ENCODE peak calls at places on chromosomes 7 and 10, in ten cellular contexts. One of them, this sample, is unnamed.

GRCh38 chr7:20576166-20576660 is 39.3 kb upstream of the ABCB5 start:
- DNase-seq in astrocyte of the spinal cord: no peak
- DNase-seq in body of pancreas: no peak
- DNase-seq in ovary: no peak
- DNase-seq in HCT116: no peak
- DNase-seq in adrenal gland: no peak
- DNase-seq in fibroblast of mammary gland: no peak
- DNase-seq in pancreas: no peak
- DNase-seq in AG09309: no peak
- DNase-seq in NB4: no peak
- DNase-seq in this sample: no peak

GRCh38 chr7:80225361-80225760 is 90.7 kb downstream of the GNAI1 start:
- DNase-seq in AG09309: no peak
- DNase-seq in fibroblast of mammary gland: peak
- DNase-seq in ovary: no peak
- DNase-seq in adrenal gland: no peak
- DNase-seq in NB4: no peak
- DNase-seq in pancreas: no peak
- DNase-seq in body of pancreas: no peak
- DNase-seq in astrocyte of the spinal cord: no peak
- DNase-seq in HCT116: no peak
- DNase-seq in this sample: peak

GRCh38 chr7:84578825-84579224 is 384.2 kb upstream of the SEMA3A start:
- DNase-seq in body of pancreas: no peak
- DNase-seq in AG09309: no peak
- DNase-seq in NB4: no peak
- DNase-seq in fibroblast of mammary gland: no peak
- DNase-seq in adrenal gland: no peak
- DNase-seq in pancreas: no peak
- DNase-seq in astrocyte of the spinal cord: no peak
- DNase-seq in ovary: no peak
- DNase-seq in HCT116: no peak
- DNase-seq in this sample: no peak

GRCh38 chr10:75987610-75988009 is 556.2 kb downstream of the LRMDA start:
- DNase-seq in astrocyte of the spinal cord: peak
- DNase-seq in body of pancreas: no peak
- DNase-seq in fibroblast of mammary gland: peak
- DNase-seq in NB4: no peak
- DNase-seq in HCT116: no peak
- DNase-seq in adrenal gland: peak
- DNase-seq in pancreas: no peak
- DNase-seq in ovary: no peak
- DNase-seq in AG09309: no peak
- DNase-seq in this sample: peak

GRCh38 chr7:8217200-8218068 is 44.5 kb downstream of the ICA1 start:
- DNase-seq in pancreas: no peak
- DNase-seq in AG09309: peak
- DNase-seq in NB4: peak
- DNase-seq in ovary: no peak
- DNase-seq in adrenal gland: peak
- DNase-seq in fibroblast of mammary gland: peak
- DNase-seq in HCT116: peak
- DNase-seq in body of pancreas: peak
- DNase-seq in astrocyte of the spinal cord: peak
- DNase-seq in this sample: peak

GRCh38 chr7:23938937-23939552 is 229.0 kb downstream of the STK31 start:
- DNase-seq in fibroblast of mammary gland: peak
- DNase-seq in body of pancreas: peak
- DNase-seq in astrocyte of the spinal cord: peak
- DNase-seq in ovary: no peak
- DNase-seq in NB4: peak
- DNase-seq in pancreas: no peak
- DNase-seq in adrenal gland: no peak
- DNase-seq in AG09309: no peak
- DNase-seq in HCT116: peak
- DNase-seq in this sample: peak

GRCh38 chr7:67754651-67755050 is 758.0 kb downstream of the TYW1 start:
- DNase-seq in fibroblast of mammary gland: peak
- DNase-seq in astrocyte of the spinal cord: no peak
- DNase-seq in NB4: no peak
- DNase-seq in HCT116: no peak
- DNase-seq in ovary: no peak
- DNase-seq in body of pancreas: no peak
- DNase-seq in adrenal gland: no peak
- DNase-seq in pancreas: no peak
- DNase-seq in AG09309: no peak
- DNase-seq in this sample: no peak

GRCh38 chr10:60399343-60399742 is 9.7 kb upstream of the ANK3 start:
- DNase-seq in astrocyte of the spinal cord: no peak
- DNase-seq in ovary: no peak
- DNase-seq in pancreas: no peak
- DNase-seq in fibroblast of mammary gland: no peak
- DNase-seq in HCT116: no peak
- DNase-seq in adrenal gland: no peak
- DNase-seq in NB4: no peak
- DNase-seq in AG09309: no peak
- DNase-seq in body of pancreas: no peak
- DNase-seq in this sample: no peak

GRCh38 chr10:125823663-125824251 is 411 bp downstream of the BCCIP start:
- DNase-seq in pancreas: no peak
- DNase-seq in fibroblast of mammary gland: no peak
- DNase-seq in adrenal gland: no peak
- DNase-seq in AG09309: no peak
- DNase-seq in NB4: peak
- DNase-seq in HCT116: no peak
- DNase-seq in body of pancreas: no peak
- DNase-seq in astrocyte of the spinal cord: no peak
- DNase-seq in ovary: no peak
- DNase-seq in this sample: no peak

GRCh38 chr7:22216832-22217475 is 140.0 kb downstream of the RAPGEF5 start:
- DNase-seq in astrocyte of the spinal cord: no peak
- DNase-seq in NB4: no peak
- DNase-seq in pancreas: no peak
- DNase-seq in body of pancreas: no peak
- DNase-seq in ovary: no peak
- DNase-seq in HCT116: no peak
- DNase-seq in adrenal gland: no peak
- DNase-seq in fibroblast of mammary gland: no peak
- DNase-seq in AG09309: no peak
- DNase-seq in this sample: peak

DNA sequence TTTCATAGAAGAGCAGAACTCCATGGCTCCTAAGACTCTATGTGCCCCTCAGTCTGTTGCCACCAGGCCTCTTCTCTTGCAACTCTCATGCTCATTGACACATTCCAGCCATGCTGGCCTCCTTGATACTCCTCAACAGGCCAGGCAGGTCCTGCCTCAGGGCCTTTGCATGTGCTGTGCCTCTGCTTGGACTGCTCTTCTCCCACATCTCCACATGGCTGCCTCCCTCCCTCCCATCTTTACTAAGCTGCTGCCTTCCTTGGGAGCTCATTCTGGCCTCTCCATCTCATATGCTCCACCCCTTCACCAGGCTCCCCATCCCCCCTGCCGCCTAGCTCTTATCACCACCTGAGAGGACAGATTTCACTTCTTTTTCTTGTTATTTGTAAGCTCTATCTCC is 103.8 kb upstream of the GPR26 start:
- DNase-seq in pancreas: no peak
- DNase-seq in HCT116: no peak
- DNase-seq in adrenal gland: peak
- DNase-seq in ovary: no peak
- DNase-seq in astrocyte of the spinal cord: no peak
- DNase-seq in NB4: no peak
- DNase-seq in fibroblast of mammary gland: no peak
- DNase-seq in body of pancreas: no peak
- DNase-seq in AG09309: no peak
- DNase-seq in this sample: no peak
- TF ChIP-seq CTCF in pancreas: no peak
- TF ChIP-seq CTCF in HCT116: no peak
- TF ChIP-seq CTCF in adrenal gland: no peak
- TF ChIP-seq CTCF in ovary: no peak
- TF ChIP-seq CTCF in astrocyte of the spinal cord: no peak
- TF ChIP-seq CTCF in NB4: no peak
- TF ChIP-seq CTCF in fibroblast of mammary gland: no peak
- TF ChIP-seq CTCF in body of pancreas: no peak
- TF ChIP-seq CTCF in AG09309: no peak
- TF ChIP-seq CTCF in this sample: no peak

GRCh38 chr10:124450783-124451057 is 885 bp upstream of the NKX1-2 start:
- DNase-seq in NB4: no peak
- DNase-seq in pancreas: no peak
- DNase-seq in astrocyte of the spinal cord: no peak
- DNase-seq in AG09309: no peak
- DNase-seq in HCT116: no peak
- DNase-seq in ovary: no peak
- DNase-seq in body of pancreas: no peak
- DNase-seq in adrenal gland: no peak
- DNase-seq in fibroblast of mammary gland: no peak
- DNase-seq in this sample: no peak

GRCh38 chr10:124449170-124450009 is 445 bp downstream of the NKX1-2 start:
- DNase-seq in ovary: no peak
- DNase-seq in NB4: no peak
- DNase-seq in astrocyte of the spinal cord: no peak
- DNase-seq in adrenal gland: no peak
- DNase-seq in HCT116: no peak
- DNase-seq in body of pancreas: no peak
- DNase-seq in fibroblast of mammary gland: no peak
- DNase-seq in AG09309: no peak
- DNase-seq in pancreas: no peak
- DNase-seq in this sample: no peak

GRCh38 chr10:124451227-124451807 is 1.5 kb upstream of the NKX1-2 start:
- DNase-seq in ovary: no peak
- DNase-seq in body of pancreas: no peak
- DNase-seq in HCT116: no peak
- DNase-seq in fibroblast of mammary gland: no peak
- DNase-seq in adrenal gland: no peak
- DNase-seq in NB4: no peak
- DNase-seq in pancreas: no peak
- DNase-seq in AG09309: no peak
- DNase-seq in astrocyte of the spinal cord: no peak
- DNase-seq in this sample: no peak

GRCh38 chr10:124448696-124449169 is 1.1 kb downstream of the NKX1-2 start:
- DNase-seq in fibroblast of mammary gland: no peak
- DNase-seq in AG09309: no peak
- DNase-seq in body of pancreas: no peak
- DNase-seq in HCT116: no peak
- DNase-seq in NB4: no peak
- DNase-seq in ovary: no peak
- DNase-seq in pancreas: no peak
- DNase-seq in adrenal gland: no peak
- DNase-seq in astrocyte of the spinal cord: no peak
- DNase-seq in this sample: no peak

GRCh38 chr10:124450010-124450782 is at the start of gene NKX1-2:
- DNase-seq in astrocyte of the spinal cord: no peak
- DNase-seq in adrenal gland: no peak
- DNase-seq in ovary: no peak
- DNase-seq in AG09309: no peak
- DNase-seq in body of pancreas: no peak
- DNase-seq in HCT116: peak
- DNase-seq in fibroblast of mammary gland: no peak
- DNase-seq in pancreas: no peak
- DNase-seq in NB4: no peak
- DNase-seq in this sample: no peak
- H3K4me3 ChIP-seq in astrocyte of the spinal cord: no peak
- H3K4me3 ChIP-seq in adrenal gland: no peak
- H3K4me3 ChIP-seq in ovary: no peak
- H3K4me3 ChIP-seq in AG09309: no peak
- H3K4me3 ChIP-seq in body of pancreas: no peak
- H3K4me3 ChIP-seq in HCT116: peak
- H3K4me3 ChIP-seq in fibroblast of mammary gland: no peak
- H3K4me3 ChIP-seq in pancreas: peak
- H3K4me3 ChIP-seq in NB4: no peak
- H3K4me3 ChIP-seq in this sample: no peak

GRCh38 chr7:132440126-132440525 is 136.1 kb downstream of the PLXNA4 start:
- DNase-seq in pancreas: no peak
- DNase-seq in AG09309: no peak
- DNase-seq in fibroblast of mammary gland: no peak
- DNase-seq in astrocyte of the spinal cord: no peak
- DNase-seq in ovary: no peak
- DNase-seq in body of pancreas: no peak
- DNase-seq in HCT116: no peak
- DNase-seq in adrenal gland: no peak
- DNase-seq in NB4: no peak
- DNase-seq in this sample: no peak

GRCh38 chr7:132441935-132442334 is 134.3 kb downstream of the PLXNA4 start:
- DNase-seq in AG09309: no peak
- DNase-seq in pancreas: no peak
- DNase-seq in ovary: no peak
- DNase-seq in body of pancreas: no peak
- DNase-seq in fibroblast of mammary gland: no peak
- DNase-seq in HCT116: no peak
- DNase-seq in adrenal gland: no peak
- DNase-seq in NB4: no peak
- DNase-seq in astrocyte of the spinal cord: no peak
- DNase-seq in this sample: no peak

GRCh38 chr7:132446666-132447217 is 129.5 kb downstream of the PLXNA4 start:
- DNase-seq in HCT116: no peak
- DNase-seq in body of pancreas: no peak
- DNase-seq in fibroblast of mammary gland: no peak
- DNase-seq in AG09309: no peak
- DNase-seq in astrocyte of the spinal cord: no peak
- DNase-seq in pancreas: no peak
- DNase-seq in ovary: no peak
- DNase-seq in NB4: no peak
- DNase-seq in adrenal gland: no peak
- DNase-seq in this sample: no peak

GRCh38 chr7:132446265-132446664 is 130.0 kb downstream of the PLXNA4 start:
- DNase-seq in NB4: peak
- DNase-seq in pancreas: no peak
- DNase-seq in ovary: no peak
- DNase-seq in HCT116: no peak
- DNase-seq in fibroblast of mammary gland: no peak
- DNase-seq in astrocyte of the spinal cord: no peak
- DNase-seq in body of pancreas: no peak
- DNase-seq in adrenal gland: no peak
- DNase-seq in AG09309: no peak
- DNase-seq in this sample: no peak

GRCh38 chr7:132443776-132444520 is 132.3 kb downstream of the PLXNA4 start:
- DNase-seq in ovary: no peak
- DNase-seq in body of pancreas: no peak
- DNase-seq in NB4: no peak
- DNase-seq in fibroblast of mammary gland: no peak
- DNase-seq in AG09309: no peak
- DNase-seq in HCT116: no peak
- DNase-seq in astrocyte of the spinal cord: no peak
- DNase-seq in adrenal gland: no peak
- DNase-seq in pancreas: no peak
- DNase-seq in this sample: no peak
- TF ChIP-seq CTCF in ovary: no peak
- TF ChIP-seq CTCF in body of pancreas: no peak
- TF ChIP-seq CTCF in NB4: peak
- TF ChIP-seq CTCF in fibroblast of mammary gland: no peak
- TF ChIP-seq CTCF in AG09309: no peak
- TF ChIP-seq CTCF in HCT116: no peak
- TF ChIP-seq CTCF in astrocyte of the spinal cord: no peak
- TF ChIP-seq CTCF in adrenal gland: no peak
- TF ChIP-seq CTCF in pancreas: no peak
- TF ChIP-seq CTCF in this sample: no peak

DNA sequence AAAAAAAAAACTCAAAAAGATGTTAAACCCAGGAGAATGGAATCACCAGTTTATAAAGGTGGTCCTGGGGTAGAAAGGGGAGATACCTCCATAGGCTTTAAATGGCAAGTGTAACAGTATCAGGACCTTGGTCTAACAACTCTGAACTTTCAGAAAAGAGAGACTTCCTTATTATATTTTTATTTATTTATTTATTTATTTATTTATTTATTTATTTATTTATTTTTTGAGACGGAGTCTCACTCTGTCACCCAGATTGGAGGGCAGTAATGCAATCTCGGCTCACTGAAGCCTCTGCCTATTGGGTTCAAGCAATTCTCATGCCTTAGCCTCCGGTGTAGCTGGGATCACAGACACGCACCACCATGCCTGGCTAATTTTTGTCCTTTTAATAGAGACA is 12.4 kb downstream of the HIBADH start:
- DNase-seq in fibroblast of mammary gland: no peak
- DNase-seq in astrocyte of the spinal cord: no peak
- DNase-seq in AG09309: no peak
- DNase-seq in HCT116: no peak
- DNase-seq in pancreas: no peak
- DNase-seq in adrenal gland: no peak
- DNase-seq in NB4: no peak
- DNase-seq in body of pancreas: no peak
- DNase-seq in ovary: no peak
- DNase-seq in this sample: no peak
- H3K4me3 ChIP-seq in fibroblast of mammary gland: no peak
- H3K4me3 ChIP-seq in astrocyte of the spinal cord: no peak
- H3K4me3 ChIP-seq in AG09309: no peak
- H3K4me3 ChIP-seq in HCT116: no peak
- H3K4me3 ChIP-seq in pancreas: no peak
- H3K4me3 ChIP-seq in adrenal gland: no peak
- H3K4me3 ChIP-seq in NB4: no peak
- H3K4me3 ChIP-seq in body of pancreas: no peak
- H3K4me3 ChIP-seq in ovary: no peak
- H3K4me3 ChIP-seq in this sample: no peak

This sample was measured in fibroblast of the aortic adventitia.